ENCODE peak calls at places on chromosomes 11 and 22, in seven cellular contexts. I is HCT116, D is SK-N-SH, C is Panc1, Q is A549, K is GM23338, N is HepG2. F is an unnamed sample.

GRCh38 chr22:37636949-37637273 is 2.6 kb upstream of the SH3BP1 start:
- DNase-seq in C (no peak), K (no peak), N (no peak), Q (no peak), D (no peak), I (no peak), F (no peak)

GRCh38 chr11:109298865-109299264 is 123.1 kb upstream of the C11orf87 start:
- DNase-seq in C (no peak), Q (no peak), K (no peak), I (no peak), D (peak; percentile 64), N (no peak), F (no peak)

GRCh38 chr11:90189011-90189410 is 33.8 kb downstream of the CHORDC1 start:
- DNase-seq in K (peak; percentile 41), C (no peak), Q (no peak), D (no peak), N (no peak), I (no peak), F (no peak)

GRCh38 chr22:39932918-39933649 is 27.1 kb upstream of the TMA7B start:
- DNase-seq in C (peak; percentile 12), Q (peak; percentile 22), I (peak; percentile 35), N (peak; percentile 29), K (peak; percentile 95), D (no peak), F (peak; percentile 15)

GRCh38 chr22:18114495-18114894 is 3.9 kb downstream of the TUBA8 start:
- DNase-seq in K (no peak), D (no peak), Q (no peak), C (no peak), I (no peak), N (no peak), F (no peak)

GRCh38 chr11:2794419-2794795 is 91.2 kb downstream of the CDKN1C start:
- DNase-seq in K (no peak), C (no peak), D (no peak), N (no peak), Q (no peak), I (no peak), F (peak; percentile 27)

GRCh38 chr11:20559523-20560300 is 39.7 kb upstream of the SLC6A5 start:
- DNase-seq in K (no peak), N (no peak), D (no peak), C (no peak), I (no peak), Q (no peak), F (no peak)

GRCh38 chr22:30770716-30771115 is 76.0 kb downstream of the OSBP2 start:
- DNase-seq in N (no peak), Q (no peak), C (no peak), I (no peak), K (no peak), D (no peak), F (no peak)

GRCh38 chr11:91981995-91982394 is 242.6 kb upstream of the FAT3 start:
- DNase-seq in Q (peak; percentile 80), D (no peak), K (no peak), C (no peak), I (no peak), N (no peak), F (no peak)

GRCh38 chr11:44575288-44575672 is 9.8 kb downstream of the CD82 start:
- DNase-seq in K (no peak), Q (no peak), C (no peak), I (no peak), N (no peak), D (peak; percentile 1), F (no peak)

GRCh38 chr11:44574620-44575287 is 9.3 kb downstream of the CD82 start:
- DNase-seq in D (peak; percentile 3), N (no peak), Q (no peak), I (no peak), C (no peak), K (no peak), F (peak; percentile 68)

GRCh38 chr11:44572431-44572830 is 7.0 kb downstream of the CD82 start:
- DNase-seq in Q (no peak), K (no peak), D (no peak), N (no peak), C (no peak), I (no peak), F (no peak)

GRCh38 chr11:44572884-44573283 is 7.4 kb downstream of the CD82 start:
- DNase-seq in D (peak; percentile 1), K (peak; percentile 79), N (no peak), Q (no peak), I (no peak), C (no peak), F (no peak)

GRCh38 chr11:44573333-44573732 is 7.9 kb downstream of the CD82 start:
- DNase-seq in I (no peak), D (no peak), C (no peak), K (no peak), N (no peak), Q (no peak), F (no peak)
- TF ChIP-seq REST in I (no peak), D (no peak), C (no peak), K (no peak), N (no peak), Q (no peak), F (no peak)

GRCh38 chr11:774873-775592 is 2.3 kb downstream of the GATD1 start:
- DNase-seq in D (no peak), Q (no peak), N (no peak), I (no peak), C (no peak), K (no peak), F (no peak)
- TF ChIP-seq CTCF in D (no peak), Q (no peak), N (no peak), I (no peak), C (no peak), K (no peak), F (no peak)

DNA sequence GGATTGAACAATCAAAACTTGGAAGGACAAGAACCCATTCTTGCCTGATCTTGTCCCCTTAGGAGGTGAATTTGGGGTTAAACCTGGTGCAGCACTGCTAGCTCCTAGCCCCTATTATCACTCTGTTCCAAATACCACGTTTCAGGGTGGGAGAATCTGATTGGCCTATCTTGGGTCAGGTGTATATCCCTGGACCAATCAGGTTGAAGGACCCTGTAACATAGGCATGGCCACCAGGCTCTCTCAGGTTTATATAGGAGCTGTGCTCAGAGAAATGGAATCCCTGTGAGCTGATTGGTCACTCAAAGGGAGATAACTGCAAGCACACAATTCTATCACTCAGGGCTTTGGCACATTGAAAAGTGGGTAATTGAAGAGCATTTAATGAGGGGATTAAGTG is 26.6 kb upstream of the AMPD3 start:
- DNase-seq in D (no peak), Q (no peak), N (no peak), C (no peak), K (no peak), I (no peak), F (no peak)
- TF ChIP-seq REST in D (no peak), Q (no peak), N (no peak), C (no peak), K (no peak), I (no peak), F (no peak)

DNA sequence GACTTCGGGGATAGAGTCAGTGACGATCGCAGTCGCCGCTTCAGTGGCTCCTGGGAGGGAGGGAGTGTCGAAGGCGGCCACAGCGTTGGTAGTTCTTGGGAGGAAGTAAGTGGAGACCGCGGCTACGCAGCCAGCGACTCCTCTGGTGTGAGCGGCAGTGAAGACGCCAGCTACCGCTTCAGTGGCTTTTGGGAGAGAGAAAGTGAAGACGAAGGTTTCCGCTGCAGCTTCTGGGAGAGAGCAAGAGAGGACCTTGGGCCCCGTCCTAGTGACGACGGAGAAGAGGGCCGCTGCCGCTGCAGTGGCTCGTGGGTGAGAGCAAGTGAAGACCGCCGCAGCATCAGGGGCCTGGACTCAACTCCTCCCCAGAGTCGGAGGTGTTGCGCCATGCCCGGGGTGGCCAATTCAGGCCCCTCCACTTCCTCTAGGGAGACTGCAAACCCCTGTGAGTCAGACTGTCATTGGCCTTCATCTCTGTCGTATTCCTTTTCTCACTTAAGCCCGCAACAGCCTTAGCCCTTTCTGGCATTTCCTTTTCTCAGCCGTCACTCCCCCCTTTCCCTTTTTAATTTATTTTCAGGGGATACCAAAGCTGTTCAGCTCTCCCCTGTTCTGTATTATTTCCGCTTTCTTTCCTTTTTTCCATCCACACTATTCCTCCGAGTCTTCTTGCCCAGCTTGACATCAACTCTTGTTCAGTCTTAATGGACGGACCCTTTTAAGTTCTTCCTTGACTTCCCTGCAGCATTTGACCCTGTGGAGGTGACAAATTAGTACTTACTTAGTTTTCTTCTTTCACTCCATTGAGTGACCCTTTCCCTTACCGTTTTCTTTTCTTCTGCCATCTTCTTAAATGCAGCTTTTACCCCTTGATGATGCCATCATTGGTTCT is 1.0 kb downstream of the ANKRD42 start:
- DNase-seq in Q (peak; percentile 39), I (no peak), D (peak; percentile 52), C (no peak), K (peak; percentile 63), N (peak; percentile 38), F (peak; percentile 94)
- TF ChIP-seq CTCF in Q (no peak), I (no peak), D (no peak), C (no peak), K (no peak), N (peak; percentile 6), F (no peak)

GRCh38 chr11:35163209-35163608 is 24.2 kb downstream of the CD44 start:
- DNase-seq in K (no peak), C (no peak), Q (peak; percentile 48), I (no peak), D (no peak), N (no peak), F (no peak)

GRCh38 chr11:35166369-35167360 is 27.7 kb downstream of the CD44 start:
- DNase-seq in K (no peak), C (no peak), I (peak; percentile 94), N (no peak), Q (peak; percentile 73), D (no peak), F (no peak)

GRCh38 chr11:35163707-35164496 is 24.9 kb downstream of the CD44 start:
- DNase-seq in K (peak; percentile 65), Q (no peak), N (no peak), D (no peak), C (no peak), I (no peak), F (no peak)

GRCh38 chr11:35167451-35167954 is 28.5 kb downstream of the CD44 start:
- DNase-seq in Q (no peak), N (no peak), I (no peak), K (no peak), D (no peak), C (no peak), F (no peak)

GRCh38 chr11:35165416-35166368 is 26.7 kb downstream of the CD44 start:
- DNase-seq in I (no peak), Q (peak; percentile 31), D (no peak), C (no peak), K (no peak), N (no peak), F (peak; percentile 78)
- TF ChIP-seq REST in I (no peak), Q (no peak), D (no peak), C (no peak), K (no peak), N (no peak), F (no peak)

F was measured in HL-60.